ENCODE peak calls at places on chromosomes 1 and 21, in four cellular contexts. One of them, this sample, is unnamed.
A peak's percentile ranks its signal among the peaks of the same experiment; 100 is the strongest.

GRCh38 chr1:160204526-160205241 is 500 bp upstream of the PEA15 start:
- DNase-seq in body of pancreas: no peak
- DNase-seq in HFF-Myc: no peak
- DNase-seq in iPS DF 6.9: no peak
- DNase-seq in this sample: no peak

GRCh38 chr21:26116456-26117011 is 54.0 kb downstream of the APP start:
- DNase-seq in body of pancreas: peak; percentile 49
- DNase-seq in HFF-Myc: peak; percentile 47
- DNase-seq in iPS DF 6.9: no peak
- DNase-seq in this sample: no peak

GRCh38 chr1:241716915-241717651 is 65.0 kb downstream of the WDR64 start:
- DNase-seq in body of pancreas: no peak
- DNase-seq in HFF-Myc: no peak
- DNase-seq in iPS DF 6.9: no peak
- DNase-seq in this sample: no peak

GRCh38 chr1:234977891-234978396 is 150.7 kb downstream of the TOMM20 start:
- DNase-seq in body of pancreas: no peak
- DNase-seq in HFF-Myc: no peak
- DNase-seq in iPS DF 6.9: no peak
- DNase-seq in this sample: no peak

GRCh38 chr1:213244664-213245091 is 193.6 kb downstream of the RPS6KC1 start:
- DNase-seq in body of pancreas: no peak
- DNase-seq in HFF-Myc: peak; percentile 29
- DNase-seq in iPS DF 6.9: peak; percentile 37
- DNase-seq in this sample: peak; percentile 30

GRCh38 chr1:98796049-98796448 is 134.5 kb downstream of the SNX7 start:
- DNase-seq in body of pancreas: no peak
- DNase-seq in HFF-Myc: no peak
- DNase-seq in iPS DF 6.9: no peak
- DNase-seq in this sample: no peak

GRCh38 chr1:8212443-8212920 is 105.4 kb upstream of the SLC45A1 start:
- DNase-seq in body of pancreas: no peak
- DNase-seq in HFF-Myc: no peak
- DNase-seq in iPS DF 6.9: no peak
- DNase-seq in this sample: no peak

GRCh38 chr21:15659768-15660423 is 69.9 kb upstream of the USP25 start:
- DNase-seq in body of pancreas: no peak
- DNase-seq in HFF-Myc: peak; percentile 21
- DNase-seq in iPS DF 6.9: no peak
- DNase-seq in this sample: peak; percentile 89

GRCh38 chr1:78102082-78102481 is 56.3 kb downstream of the GIPC2 start:
- DNase-seq in body of pancreas: no peak
- DNase-seq in HFF-Myc: no peak
- DNase-seq in iPS DF 6.9: no peak
- DNase-seq in this sample: no peak

GRCh38 chr1:64875606-64876005 is 90.7 kb downstream of the JAK1 start:
- DNase-seq in body of pancreas: peak; percentile 57
- DNase-seq in HFF-Myc: no peak
- DNase-seq in iPS DF 6.9: no peak
- DNase-seq in this sample: no peak

GRCh38 chr1:91900538-91900937 is 14.6 kb upstream of the TGFBR3 start:
- DNase-seq in body of pancreas: no peak
- DNase-seq in HFF-Myc: no peak
- DNase-seq in iPS DF 6.9: no peak
- DNase-seq in this sample: no peak

GRCh38 chr1:200029035-200029623 is 1.6 kb downstream of the NR5A2 start:
- DNase-seq in body of pancreas: peak; percentile 87
- DNase-seq in HFF-Myc: no peak
- DNase-seq in iPS DF 6.9: no peak
- DNase-seq in this sample: no peak

GRCh38 chr1:41515131-41515678 is 30.7 kb upstream of the EDN2 start:
- DNase-seq in body of pancreas: peak; percentile 68
- DNase-seq in HFF-Myc: no peak
- DNase-seq in iPS DF 6.9: no peak
- DNase-seq in this sample: no peak

GRCh38 chr21:17501107-17502006 is 11.5 kb upstream of the CXADR start:
- DNase-seq in body of pancreas: no peak
- DNase-seq in HFF-Myc: no peak
- DNase-seq in iPS DF 6.9: no peak
- DNase-seq in this sample: no peak

GRCh38 chr1:22225858-22226584 is 83.1 kb upstream of the WNT4 start:
- DNase-seq in body of pancreas: no peak
- DNase-seq in HFF-Myc: no peak
- DNase-seq in iPS DF 6.9: no peak
- DNase-seq in this sample: no peak

GRCh38 chr1:88813474-88813873 is 77.9 kb downstream of the GTF2B start:
- DNase-seq in body of pancreas: no peak
- DNase-seq in HFF-Myc: no peak
- DNase-seq in iPS DF 6.9: no peak
- DNase-seq in this sample: no peak

GRCh38 chr1:180131510-180131909 is 23.2 kb upstream of the QSOX1 start:
- DNase-seq in body of pancreas: no peak
- DNase-seq in HFF-Myc: no peak
- DNase-seq in iPS DF 6.9: no peak
- DNase-seq in this sample: no peak

GRCh38 chr1:220828211-220828553 is 41.5 kb downstream of the MTARC1 start:
- DNase-seq in body of pancreas: no peak
- DNase-seq in HFF-Myc: no peak
- DNase-seq in iPS DF 6.9: no peak
- DNase-seq in this sample: no peak

GRCh38 chr1:45827256-45827655 is 23.8 kb downstream of the MAST2 start:
- DNase-seq in body of pancreas: no peak
- DNase-seq in HFF-Myc: no peak
- DNase-seq in iPS DF 6.9: no peak
- DNase-seq in this sample: no peak

GRCh38 chr1:27341525-27342252 is at the start of gene SYTL1:
- DNase-seq in body of pancreas: peak; percentile 84
- DNase-seq in HFF-Myc: no peak
- DNase-seq in iPS DF 6.9: no peak
- DNase-seq in this sample: no peak

GRCh38 chr1:112904071-112904830 is 51.7 kb downstream of the SLC16A1 start:
- DNase-seq in body of pancreas: no peak
- DNase-seq in HFF-Myc: peak; percentile 49
- DNase-seq in iPS DF 6.9: no peak
- DNase-seq in this sample: no peak

GRCh38 chr1:111538343-111539035 is 35.1 kb upstream of the ADORA3 start:
- DNase-seq in body of pancreas: no peak
- DNase-seq in HFF-Myc: peak; percentile 41
- DNase-seq in iPS DF 6.9: no peak
- DNase-seq in this sample: no peak

GRCh38 chr1:80540605-80541004 is 1260.1 kb upstream of the ADGRL2 start:
- DNase-seq in body of pancreas: no peak
- DNase-seq in HFF-Myc: no peak
- DNase-seq in iPS DF 6.9: no peak
- DNase-seq in this sample: no peak

GRCh38 chr1:32336963-32337675 is 1.1 kb upstream of the MARCKSL1 start:
- DNase-seq in body of pancreas: no peak
- DNase-seq in HFF-Myc: no peak
- DNase-seq in iPS DF 6.9: no peak
- DNase-seq in this sample: no peak

GRCh38 chr1:117607471-117607870 is 1.6 kb downstream of the TENT5C start:
- DNase-seq in body of pancreas: peak; percentile 67
- DNase-seq in HFF-Myc: no peak
- DNase-seq in iPS DF 6.9: no peak
- DNase-seq in this sample: no peak

GRCh38 chr1:29521846-29522580 is 285.7 kb downstream of the PTPRU start:
- DNase-seq in body of pancreas: no peak
- DNase-seq in HFF-Myc: no peak
- DNase-seq in iPS DF 6.9: no peak
- DNase-seq in this sample: no peak

GRCh38 chr1:154485905-154486304 is 16.1 kb upstream of the TDRD10 start:
- DNase-seq in body of pancreas: no peak
- DNase-seq in HFF-Myc: no peak
- DNase-seq in iPS DF 6.9: no peak
- DNase-seq in this sample: no peak

This sample was measured in epithelial cell of proximal tubule.